ENCODE peak calls at places on chromosomes 12 and 14, in four cellular contexts. P is activated CD4-positive, alpha-beta memory T cell treated with anti-CD3 and anti-CD28 coated beads, Interleukin-2, amount 10 ng/mL, durations not matched to agents 7 days and 5 days; G is psoas muscle; L is suprapubic skin. Z is an unnamed sample.

GRCh38 chr12:63206494-63206893 is 55.5 kb upstream of the AVPR1A start:
- DNase-seq in P (no peak), L (no peak), G (no peak), Z (no peak)

GRCh38 chr14:29220077-29220476 is 453.5 kb downstream of the FOXG1 start:
- DNase-seq in L (no peak), G (no peak), P (no peak), Z (no peak)

GRCh38 chr14:98819132-98819866 is 452.7 kb downstream of the BCL11B start:
- DNase-seq in P (no peak), L (no peak), G (no peak), Z (no peak)

GRCh38 chr12:69502342-69503081 is 32.3 kb downstream of the FRS2 start:
- DNase-seq in L (no peak), P (no peak), G (no peak), Z (no peak)

GRCh38 chr12:108381793-108382436 is 42.8 kb upstream of the CMKLR1 start:
- DNase-seq in P (no peak), L (no peak), G (no peak), Z (no peak)

GRCh38 chr14:104202259-104203070 is 64.1 kb downstream of the KIF26A start:
- DNase-seq in P (no peak), G (no peak), L (no peak), Z (no peak)

GRCh38 chr14:54104746-54105145 is 148.1 kb upstream of the BMP4 start:
- DNase-seq in L (no peak), G (no peak), P (no peak), Z (peak)

GRCh38 chr12:94795520-94795919 is 145.2 kb upstream of the TMCC3 start:
- DNase-seq in L (no peak), P (no peak), G (no peak), Z (peak)

GRCh38 chr14:100017578-100017977 is 47.6 kb upstream of the EVL start:
- DNase-seq in P (no peak), L (no peak), G (no peak), Z (peak)

GRCh38 chr12:86249856-86250255 is 6.3 kb downstream of the MGAT4C start:
- DNase-seq in L (no peak), P (no peak), G (no peak), Z (peak)

GRCh38 chr12:103712191-103712590 is 125.1 kb downstream of the STAB2 start:
- DNase-seq in G (no peak), P (no peak), L (no peak), Z (no peak)

GRCh38 chr12:95184119-95184518 is 33.1 kb downstream of the FGD6 start:
- DNase-seq in P (no peak), G (no peak), L (no peak), Z (no peak)

GRCh38 chr14:90116444-90116843 is 54.6 kb downstream of the KCNK13 start:
- DNase-seq in G (no peak), P (no peak), L (no peak), Z (no peak)

GRCh38 chr14:87052646-87053225 is 940.2 kb downstream of the GALC start:
- DNase-seq in P (no peak), G (no peak), L (no peak), Z (no peak)

GRCh38 chr12:48779869-48780268 is 9.0 kb downstream of the ADCY6 start:
- DNase-seq in L (no peak), G (no peak), P (no peak), Z (peak)